ENCODE peak calls at places on chromosome 22, in seven cellular contexts. W is stimulated activated CD4-positive, alpha-beta T cell treated with anti-CD3 and anti-CD28 coated beads, Interleukin-1b, Interleukin-23, amount 100 ng/mL, for 4 hours; D is activated naive CD8-positive, alpha-beta T cell treated with anti-CD3 and anti-CD28 coated beads, Interleukin-2, amount 50 U/mL, for 24 hours; G is brain microvascular endothelial cell; X is substantia nigra; U is left cardiac atrium; A is astrocyte of the hippocampus. V is an unnamed sample.

GRCh38 chr22:46088541-46089311 is 61.6 kb upstream of the PPARA start:
- DNase-seq in U (peak; percentile 74), A (peak; percentile 63), W (no peak), X (no peak), G (peak; percentile 48), D (no peak), V (no peak)

GRCh38 chr22:40436460-40437431 is 66.4 kb downstream of the SGSM3 start:
- DNase-seq in X (peak; percentile 56), A (peak; percentile 73), G (peak; percentile 59), W (no peak), U (no peak), D (peak; percentile 19), V (peak; percentile 50)

GRCh38 chr22:26646158-26646557 is 11.2 kb upstream of the MIAT start:
- DNase-seq in A (no peak), W (no peak), U (no peak), X (no peak), D (no peak), G (peak; percentile 44), V (no peak)

GRCh38 chr22:37017356-37017755 is 1.9 kb downstream of the TST start:
- DNase-seq in D (no peak), U (no peak), X (no peak), W (no peak), G (no peak), A (no peak), V (no peak)

GRCh38 chr22:24920029-24920428 is 26.5 kb downstream of the LHFPL7 start:
- DNase-seq in U (no peak), A (no peak), D (no peak), X (no peak), G (no peak), W (no peak), V (no peak)

GRCh38 chr22:47331750-47332149 is 569.3 kb downstream of the TBC1D22A start:
- DNase-seq in A (no peak), U (no peak), G (no peak), X (no peak), D (no peak), W (no peak), V (no peak)

GRCh38 chr22:36026741-36027140 is 1.9 kb downstream of the RBFOX2 start:
- DNase-seq in X (no peak), W (no peak), U (no peak), G (no peak), D (no peak), A (peak; percentile 35), V (no peak)

GRCh38 chr22:29883831-29884139 is 811 bp downstream of the MTMR3 start:
- DNase-seq in D (no peak), A (no peak), U (no peak), W (no peak), X (no peak), G (peak; percentile 7), V (no peak)

GRCh38 chr22:25488244-25489020 is 76.0 kb upstream of the GRK3 start:
- DNase-seq in W (no peak), G (peak; percentile 93), D (peak; percentile 85), X (peak; percentile 17), U (peak; percentile 79), A (peak; percentile 82), V (peak; percentile 86)

GRCh38 chr22:38824587-38824986 is 19.2 kb downstream of the NPTXR start:
- DNase-seq in U (peak; percentile 67), W (no peak), X (peak; percentile 40), G (peak; percentile 66), D (peak; percentile 43), A (peak; percentile 93), V (peak; percentile 58)

GRCh38 chr22:25741692-25742626 is at the start of gene MYO18B:
- DNase-seq in D (no peak), G (no peak), U (peak; percentile 64), W (no peak), A (no peak), X (no peak), V (no peak)

GRCh38 chr22:17719911-17720310 is 54.4 kb downstream of the BID start:
- DNase-seq in W (no peak), X (no peak), D (no peak), U (no peak), A (no peak), G (no peak), V (no peak)

GRCh38 chr22:33821290-33821689 is 99.0 kb downstream of the LARGE1 start:
- DNase-seq in X (no peak), U (no peak), A (no peak), D (no peak), G (no peak), W (no peak), V (no peak)

GRCh38 chr22:22088658-22089458 is 106.3 kb upstream of the TOP3B start:
- DNase-seq in A (no peak), D (no peak), G (no peak), X (no peak), W (no peak), U (no peak), V (no peak)

GRCh38 chr22:25747245-25747944 is 5.4 kb downstream of the MYO18B start:
- DNase-seq in W (no peak), D (no peak), G (peak; percentile 97), A (peak; percentile 96), X (no peak), U (peak; percentile 76), V (no peak)

GRCh38 chr22:18044548-18045271 is 20.3 kb upstream of the MICAL3 start:
- DNase-seq in W (no peak), X (peak; percentile 91), U (peak; percentile 58), D (no peak), G (peak; percentile 18), A (no peak), V (no peak)

GRCh38 chr22:43734370-43735005 is 77.6 kb downstream of the EFCAB6 start:
- DNase-seq in G (no peak), U (no peak), D (no peak), X (no peak), W (no peak), A (no peak), V (no peak)

GRCh38 chr22:39728236-39728860 is 157.8 kb downstream of the CACNA1I start:
- DNase-seq in X (no peak), W (no peak), D (no peak), U (no peak), G (no peak), A (no peak), V (no peak)

GRCh38 chr22:37898441-37899181 is 7.5 kb upstream of the MICALL1 start:
- DNase-seq in W (no peak), D (no peak), U (no peak), A (peak; percentile 89), X (peak; percentile 67), G (no peak), V (no peak)

GRCh38 chr22:23200896-23201295 is 20.6 kb downstream of the BCR start:
- DNase-seq in D (no peak), A (no peak), G (no peak), X (no peak), W (no peak), U (no peak), V (no peak)

GRCh38 chr22:38353142-38353629 is 36.0 kb upstream of the CSNK1E start:
- DNase-seq in U (peak; percentile 69), A (peak; percentile 83), W (peak; percentile 68), D (peak; percentile 79), G (peak; percentile 26), X (peak; percentile 34), V (peak; percentile 84)

GRCh38 chr22:32847067-32847491 is 45.6 kb downstream of the TIMP3 start:
- DNase-seq in G (no peak), W (no peak), U (peak; percentile 58), A (peak; percentile 81), D (no peak), X (no peak), V (no peak)

GRCh38 chr22:47678667-47679287 is 916.3 kb downstream of the TBC1D22A start:
- DNase-seq in X (no peak), D (no peak), G (no peak), A (no peak), W (no peak), U (no peak), V (no peak)

GRCh38 chr22:39308614-39309363 is 10.6 kb downstream of the RPL3 start:
- DNase-seq in U (peak; percentile 85), D (no peak), X (no peak), G (peak; percentile 96), W (no peak), A (peak; percentile 91), V (no peak)

GRCh38 chr22:23608583-23608982 is 23.5 kb downstream of the DRICH1 start:
- DNase-seq in G (peak; percentile 4), A (peak; percentile 64), D (no peak), X (no peak), U (no peak), W (no peak), V (no peak)

GRCh38 chr22:37157516-37158289 is 8.0 kb upstream of the IL2RB start:
- DNase-seq in D (no peak), A (peak; percentile 39), X (no peak), U (no peak), W (no peak), G (no peak), V (no peak)

GRCh38 chr22:37817705-37818311 is 5.4 kb upstream of the GALR3 start:
- DNase-seq in W (peak; percentile 86), G (peak; percentile 72), U (peak; percentile 86), X (peak; percentile 83), A (peak; percentile 94), D (peak; percentile 90), V (peak; percentile 92)

GRCh38 chr22:29309332-29310064 is 3.0 kb downstream of the GAS2L1 start:
- DNase-seq in D (no peak), A (peak; percentile 35), X (no peak), G (no peak), W (no peak), U (peak; percentile 62), V (no peak)

GRCh38 chr22:44452531-44453420 is 45.3 kb downstream of the RTL6 start:
- DNase-seq in W (no peak), X (no peak), G (no peak), A (no peak), D (no peak), U (no peak), V (no peak)

GRCh38 chr22:40764743-40765441 is 54.3 kb downstream of the SLC25A17 start:
- DNase-seq in D (peak; percentile 14), A (no peak), G (no peak), X (no peak), U (no peak), W (no peak), V (peak; percentile 24)

GRCh38 chr22:43889366-43890253 is 2.2 kb downstream of the PNPLA5 start:
- DNase-seq in W (no peak), X (no peak), U (no peak), A (no peak), D (no peak), G (no peak), V (no peak)

GRCh38 chr22:47048123-47049077 is 285.9 kb downstream of the TBC1D22A start:
- DNase-seq in A (no peak), X (no peak), W (no peak), U (no peak), D (no peak), G (no peak), V (no peak)

GRCh38 chr22:46054091-46054877 is 77.3 kb upstream of the WNT7B start:
- DNase-seq in D (peak; percentile 44), X (no peak), U (peak; percentile 73), G (no peak), A (peak; percentile 88), W (peak; percentile 31), V (peak; percentile 53)

GRCh38 chr22:33906954-33907353 is 13.3 kb downstream of the LARGE1 start:
- DNase-seq in U (no peak), X (no peak), W (no peak), G (no peak), D (no peak), A (no peak), V (no peak)

GRCh38 chr22:20567993-20568417 is 60.6 kb downstream of the MED15 start:
- DNase-seq in G (peak; percentile 35), X (peak; percentile 12), W (no peak), U (peak; percentile 13), D (no peak), A (peak; percentile 56), V (no peak)